ENCODE peak calls at places on chromosomes 1 and 21, in seven cellular contexts. One of them, this sample, is unnamed.

GRCh38 chr1:209561561-209561960 is 22.0 kb upstream of the CAMK1G start:
- DNase-seq in T-helper 1 cell: no peak
- DNase-seq in cardiac muscle cell: no peak
- DNase-seq in non-pigmented ciliary epithelial cell: no peak
- DNase-seq in RWPE1: no peak
- DNase-seq in nephron progenitor cell: no peak
- DNase-seq in endothelial cell: no peak
- DNase-seq in this sample: no peak

GRCh38 chr1:16068356-16069270 is 4.8 kb downstream of the FAM131C start:
- DNase-seq in T-helper 1 cell: no peak
- DNase-seq in cardiac muscle cell: no peak
- DNase-seq in non-pigmented ciliary epithelial cell: no peak
- DNase-seq in RWPE1: no peak
- DNase-seq in nephron progenitor cell: no peak
- DNase-seq in endothelial cell: no peak
- DNase-seq in this sample: no peak

GRCh38 chr1:198741744-198742143 is 102.9 kb downstream of the PTPRC start:
- DNase-seq in T-helper 1 cell: no peak
- DNase-seq in cardiac muscle cell: peak; percentile 4
- DNase-seq in non-pigmented ciliary epithelial cell: peak; percentile 9
- DNase-seq in RWPE1: no peak
- DNase-seq in nephron progenitor cell: no peak
- DNase-seq in endothelial cell: no peak
- DNase-seq in this sample: no peak

GRCh38 chr1:211378844-211379243 is 52.2 kb downstream of the TRAF5 start:
- DNase-seq in T-helper 1 cell: no peak
- DNase-seq in cardiac muscle cell: peak; percentile 15
- DNase-seq in non-pigmented ciliary epithelial cell: no peak
- DNase-seq in RWPE1: no peak
- DNase-seq in nephron progenitor cell: no peak
- DNase-seq in endothelial cell: no peak
- DNase-seq in this sample: no peak

GRCh38 chr1:40362699-40363098 is 10.8 kb upstream of the SMAP2 start:
- DNase-seq in T-helper 1 cell: no peak
- DNase-seq in cardiac muscle cell: peak; percentile 70
- DNase-seq in non-pigmented ciliary epithelial cell: no peak
- DNase-seq in RWPE1: no peak
- DNase-seq in nephron progenitor cell: no peak
- DNase-seq in endothelial cell: no peak
- DNase-seq in this sample: peak; percentile 17

GRCh38 chr21:35428489-35428888 is 379.4 kb upstream of the RUNX1 start:
- DNase-seq in T-helper 1 cell: peak; percentile 14
- DNase-seq in cardiac muscle cell: peak; percentile 67
- DNase-seq in non-pigmented ciliary epithelial cell: no peak
- DNase-seq in RWPE1: no peak
- DNase-seq in nephron progenitor cell: peak; percentile 6
- DNase-seq in endothelial cell: no peak
- DNase-seq in this sample: no peak

GRCh38 chr1:206915085-206915735 is 6.5 kb downstream of the FCMR start:
- DNase-seq in T-helper 1 cell: no peak
- DNase-seq in cardiac muscle cell: no peak
- DNase-seq in non-pigmented ciliary epithelial cell: no peak
- DNase-seq in RWPE1: no peak
- DNase-seq in nephron progenitor cell: no peak
- DNase-seq in endothelial cell: no peak
- DNase-seq in this sample: no peak

GRCh38 chr1:64223329-64224151 is 20.1 kb downstream of the UBE2U start:
- DNase-seq in T-helper 1 cell: no peak
- DNase-seq in cardiac muscle cell: peak; percentile 80
- DNase-seq in non-pigmented ciliary epithelial cell: peak; percentile 85
- DNase-seq in RWPE1: peak; percentile 55
- DNase-seq in nephron progenitor cell: no peak
- DNase-seq in endothelial cell: no peak
- DNase-seq in this sample: no peak

GRCh38 chr1:184442260-184442659 is 55.4 kb downstream of the C1orf21 start:
- DNase-seq in T-helper 1 cell: no peak
- DNase-seq in cardiac muscle cell: no peak
- DNase-seq in non-pigmented ciliary epithelial cell: no peak
- DNase-seq in RWPE1: no peak
- DNase-seq in nephron progenitor cell: no peak
- DNase-seq in endothelial cell: no peak
- DNase-seq in this sample: no peak

GRCh38 chr1:54582566-54583306 is 34.7 kb downstream of the ACOT11 start:
- DNase-seq in T-helper 1 cell: no peak
- DNase-seq in cardiac muscle cell: no peak
- DNase-seq in non-pigmented ciliary epithelial cell: no peak
- DNase-seq in RWPE1: no peak
- DNase-seq in nephron progenitor cell: peak; percentile 73
- DNase-seq in endothelial cell: peak; percentile 27
- DNase-seq in this sample: peak; percentile 85

GRCh38 chr1:224539971-224540370 is 76.1 kb upstream of the CNIH3 start:
- DNase-seq in T-helper 1 cell: no peak
- DNase-seq in cardiac muscle cell: no peak
- DNase-seq in non-pigmented ciliary epithelial cell: no peak
- DNase-seq in RWPE1: no peak
- DNase-seq in nephron progenitor cell: no peak
- DNase-seq in endothelial cell: no peak
- DNase-seq in this sample: no peak

GRCh38 chr1:41044197-41044596 is 22.7 kb upstream of the SLFNL1 start:
- DNase-seq in T-helper 1 cell: no peak
- DNase-seq in cardiac muscle cell: no peak
- DNase-seq in non-pigmented ciliary epithelial cell: no peak
- DNase-seq in RWPE1: no peak
- DNase-seq in nephron progenitor cell: no peak
- DNase-seq in endothelial cell: no peak
- DNase-seq in this sample: no peak

GRCh38 chr21:29232601-29233541 is 65.9 kb upstream of the BACH1 start:
- DNase-seq in T-helper 1 cell: no peak
- DNase-seq in cardiac muscle cell: peak; percentile 50
- DNase-seq in non-pigmented ciliary epithelial cell: no peak
- DNase-seq in RWPE1: peak; percentile 36
- DNase-seq in nephron progenitor cell: no peak
- DNase-seq in endothelial cell: no peak
- DNase-seq in this sample: no peak

GRCh38 chr1:116433283-116434257 is 60.5 kb downstream of the ATP1A1 start:
- DNase-seq in T-helper 1 cell: no peak
- DNase-seq in cardiac muscle cell: peak; percentile 53
- DNase-seq in non-pigmented ciliary epithelial cell: peak; percentile 41
- DNase-seq in RWPE1: no peak
- DNase-seq in nephron progenitor cell: no peak
- DNase-seq in endothelial cell: no peak
- DNase-seq in this sample: no peak

GRCh38 chr1:41735587-41736290 is 183.0 kb downstream of the HIVEP3 start:
- DNase-seq in T-helper 1 cell: no peak
- DNase-seq in cardiac muscle cell: peak; percentile 67
- DNase-seq in non-pigmented ciliary epithelial cell: no peak
- DNase-seq in RWPE1: no peak
- DNase-seq in nephron progenitor cell: peak; percentile 34
- DNase-seq in endothelial cell: no peak
- DNase-seq in this sample: peak; percentile 69

GRCh38 chr1:93874025-93874651 is 4.9 kb downstream of the DNTTIP2 start:
- DNase-seq in T-helper 1 cell: no peak
- DNase-seq in cardiac muscle cell: peak; percentile 65
- DNase-seq in non-pigmented ciliary epithelial cell: no peak
- DNase-seq in RWPE1: peak; percentile 13
- DNase-seq in nephron progenitor cell: peak; percentile 12
- DNase-seq in endothelial cell: no peak
- DNase-seq in this sample: peak; percentile 30

GRCh38 chr1:235741294-235741693 is 91.7 kb upstream of the GNG4 start:
- DNase-seq in T-helper 1 cell: no peak
- DNase-seq in cardiac muscle cell: peak; percentile 80
- DNase-seq in non-pigmented ciliary epithelial cell: peak; percentile 86
- DNase-seq in RWPE1: peak; percentile 29
- DNase-seq in nephron progenitor cell: no peak
- DNase-seq in endothelial cell: no peak
- DNase-seq in this sample: no peak

GRCh38 chr1:213492161-213493041 is 441.4 kb downstream of the RPS6KC1 start:
- DNase-seq in T-helper 1 cell: no peak
- DNase-seq in cardiac muscle cell: no peak
- DNase-seq in non-pigmented ciliary epithelial cell: no peak
- DNase-seq in RWPE1: no peak
- DNase-seq in nephron progenitor cell: no peak
- DNase-seq in endothelial cell: no peak
- DNase-seq in this sample: no peak

GRCh38 chr1:35062518-35063196 is 16.5 kb upstream of the ZMYM1 start:
- DNase-seq in T-helper 1 cell: no peak
- DNase-seq in cardiac muscle cell: peak; percentile 84
- DNase-seq in non-pigmented ciliary epithelial cell: no peak
- DNase-seq in RWPE1: no peak
- DNase-seq in nephron progenitor cell: no peak
- DNase-seq in endothelial cell: no peak
- DNase-seq in this sample: no peak

GRCh38 chr1:76870037-76870436 is 2.8 kb downstream of the ST6GALNAC5 start:
- DNase-seq in T-helper 1 cell: no peak
- DNase-seq in cardiac muscle cell: no peak
- DNase-seq in non-pigmented ciliary epithelial cell: no peak
- DNase-seq in RWPE1: no peak
- DNase-seq in nephron progenitor cell: no peak
- DNase-seq in endothelial cell: no peak
- DNase-seq in this sample: no peak

GRCh38 chr1:156958247-156958714 is 37.8 kb downstream of the LRRC71 start:
- DNase-seq in T-helper 1 cell: no peak
- DNase-seq in cardiac muscle cell: no peak
- DNase-seq in non-pigmented ciliary epithelial cell: no peak
- DNase-seq in RWPE1: no peak
- DNase-seq in nephron progenitor cell: no peak
- DNase-seq in endothelial cell: no peak
- DNase-seq in this sample: no peak

GRCh38 chr21:17602874-17603273 is 9.8 kb downstream of the BTG3 start:
- DNase-seq in T-helper 1 cell: no peak
- DNase-seq in cardiac muscle cell: peak; percentile 40
- DNase-seq in non-pigmented ciliary epithelial cell: peak; percentile 24
- DNase-seq in RWPE1: no peak
- DNase-seq in nephron progenitor cell: no peak
- DNase-seq in endothelial cell: no peak
- DNase-seq in this sample: no peak

GRCh38 chr1:10152709-10153284 is 57.6 kb upstream of the KIF1B start:
- DNase-seq in T-helper 1 cell: no peak
- DNase-seq in cardiac muscle cell: peak; percentile 68
- DNase-seq in non-pigmented ciliary epithelial cell: no peak
- DNase-seq in RWPE1: peak; percentile 15
- DNase-seq in nephron progenitor cell: peak; percentile 37
- DNase-seq in endothelial cell: peak; percentile 66
- DNase-seq in this sample: peak; percentile 75

GRCh38 chr1:70071597-70071996 is 133.8 kb downstream of the LRRC40 start:
- DNase-seq in T-helper 1 cell: no peak
- DNase-seq in cardiac muscle cell: peak; percentile 87
- DNase-seq in non-pigmented ciliary epithelial cell: no peak
- DNase-seq in RWPE1: no peak
- DNase-seq in nephron progenitor cell: no peak
- DNase-seq in endothelial cell: no peak
- DNase-seq in this sample: no peak

GRCh38 chr1:32888134-32888533 is 1.8 kb downstream of the HPCA start:
- DNase-seq in T-helper 1 cell: no peak
- DNase-seq in cardiac muscle cell: no peak
- DNase-seq in non-pigmented ciliary epithelial cell: no peak
- DNase-seq in RWPE1: no peak
- DNase-seq in nephron progenitor cell: no peak
- DNase-seq in endothelial cell: no peak
- DNase-seq in this sample: no peak